ENCODE peak calls at places on chromosomes 1 and 21, in eight cellular contexts. One of them, this sample, is unnamed.
A peak's percentile ranks its signal among the peaks of the same experiment; 100 is the strongest.

GRCh38 chr1:35885961-35886558 is 3.1 kb downstream of the AGO1 start:
- DNase-seq in Right ventricle myocardium inferior: no peak
- DNase-seq in HFFc6: no peak
- DNase-seq in stimulated activated CD8-positive, alpha-beta memory T cell treated with anti-CD3 and anti-CD28 coated beads, Interleukin-4, amount 100 ng/mL, for 1 hour: no peak
- DNase-seq in GM12865: no peak
- DNase-seq in body of pancreas: no peak
- DNase-seq in neuronal stem cell: peak; percentile 91
- DNase-seq in SK-MEL-5: no peak
- DNase-seq in this sample: no peak

GRCh38 chr1:19563336-19564097 is 78.2 kb upstream of the CAPZB start:
- DNase-seq in Right ventricle myocardium inferior: peak; percentile 73
- DNase-seq in HFFc6: peak; percentile 42
- DNase-seq in stimulated activated CD8-positive, alpha-beta memory T cell treated with anti-CD3 and anti-CD28 coated beads, Interleukin-4, amount 100 ng/mL, for 1 hour: no peak
- DNase-seq in GM12865: no peak
- DNase-seq in body of pancreas: peak; percentile 12
- DNase-seq in neuronal stem cell: no peak
- DNase-seq in SK-MEL-5: no peak
- DNase-seq in this sample: peak; percentile 17

GRCh38 chr1:157626099-157626498 is 28.2 kb upstream of the FCRL4 start:
- DNase-seq in Right ventricle myocardium inferior: no peak
- DNase-seq in HFFc6: no peak
- DNase-seq in stimulated activated CD8-positive, alpha-beta memory T cell treated with anti-CD3 and anti-CD28 coated beads, Interleukin-4, amount 100 ng/mL, for 1 hour: no peak
- DNase-seq in GM12865: peak; percentile 71
- DNase-seq in body of pancreas: no peak
- DNase-seq in neuronal stem cell: no peak
- DNase-seq in SK-MEL-5: peak; percentile 35
- DNase-seq in this sample: no peak

GRCh38 chr1:39711359-39712340 is 20.4 kb upstream of the HPCAL4 start:
- DNase-seq in Right ventricle myocardium inferior: no peak
- DNase-seq in HFFc6: no peak
- DNase-seq in stimulated activated CD8-positive, alpha-beta memory T cell treated with anti-CD3 and anti-CD28 coated beads, Interleukin-4, amount 100 ng/mL, for 1 hour: no peak
- DNase-seq in GM12865: no peak
- DNase-seq in body of pancreas: no peak
- DNase-seq in neuronal stem cell: no peak
- DNase-seq in SK-MEL-5: no peak
- DNase-seq in this sample: no peak

GRCh38 chr1:24914226-24915069 is 15.6 kb downstream of the RUNX3 start:
- DNase-seq in Right ventricle myocardium inferior: no peak
- DNase-seq in HFFc6: peak; percentile 25
- DNase-seq in stimulated activated CD8-positive, alpha-beta memory T cell treated with anti-CD3 and anti-CD28 coated beads, Interleukin-4, amount 100 ng/mL, for 1 hour: no peak
- DNase-seq in GM12865: no peak
- DNase-seq in body of pancreas: no peak
- DNase-seq in neuronal stem cell: no peak
- DNase-seq in SK-MEL-5: no peak
- DNase-seq in this sample: no peak

GRCh38 chr21:31103571-31104265 is 65.4 kb upstream of the KRTAP19-8 start:
- DNase-seq in Right ventricle myocardium inferior: no peak
- DNase-seq in HFFc6: no peak
- DNase-seq in stimulated activated CD8-positive, alpha-beta memory T cell treated with anti-CD3 and anti-CD28 coated beads, Interleukin-4, amount 100 ng/mL, for 1 hour: no peak
- DNase-seq in GM12865: no peak
- DNase-seq in body of pancreas: no peak
- DNase-seq in neuronal stem cell: no peak
- DNase-seq in SK-MEL-5: no peak
- DNase-seq in this sample: no peak

GRCh38 chr1:30810416-30811105 is 53.0 kb upstream of the LAPTM5 start:
- DNase-seq in Right ventricle myocardium inferior: peak; percentile 59
- DNase-seq in HFFc6: no peak
- DNase-seq in stimulated activated CD8-positive, alpha-beta memory T cell treated with anti-CD3 and anti-CD28 coated beads, Interleukin-4, amount 100 ng/mL, for 1 hour: no peak
- DNase-seq in GM12865: no peak
- DNase-seq in body of pancreas: no peak
- DNase-seq in neuronal stem cell: no peak
- DNase-seq in SK-MEL-5: no peak
- DNase-seq in this sample: no peak

GRCh38 chr1:167440345-167440744 is 78.0 kb downstream of the CD247 start:
- DNase-seq in Right ventricle myocardium inferior: no peak
- DNase-seq in HFFc6: no peak
- DNase-seq in stimulated activated CD8-positive, alpha-beta memory T cell treated with anti-CD3 and anti-CD28 coated beads, Interleukin-4, amount 100 ng/mL, for 1 hour: no peak
- DNase-seq in GM12865: no peak
- DNase-seq in body of pancreas: no peak
- DNase-seq in neuronal stem cell: no peak
- DNase-seq in SK-MEL-5: no peak
- DNase-seq in this sample: no peak

GRCh38 chr1:183032122-183032921 is 9.1 kb downstream of the LAMC1 start:
- DNase-seq in Right ventricle myocardium inferior: no peak
- DNase-seq in HFFc6: no peak
- DNase-seq in stimulated activated CD8-positive, alpha-beta memory T cell treated with anti-CD3 and anti-CD28 coated beads, Interleukin-4, amount 100 ng/mL, for 1 hour: no peak
- DNase-seq in GM12865: peak; percentile 11
- DNase-seq in body of pancreas: no peak
- DNase-seq in neuronal stem cell: no peak
- DNase-seq in SK-MEL-5: peak; percentile 16
- DNase-seq in this sample: no peak

GRCh38 chr1:236760986-236761385 is 34.1 kb upstream of the MTR start:
- DNase-seq in Right ventricle myocardium inferior: no peak
- DNase-seq in HFFc6: no peak
- DNase-seq in stimulated activated CD8-positive, alpha-beta memory T cell treated with anti-CD3 and anti-CD28 coated beads, Interleukin-4, amount 100 ng/mL, for 1 hour: no peak
- DNase-seq in GM12865: no peak
- DNase-seq in body of pancreas: no peak
- DNase-seq in neuronal stem cell: no peak
- DNase-seq in SK-MEL-5: no peak
- DNase-seq in this sample: no peak

GRCh38 chr21:43665879-43666278 is 6.5 kb downstream of the RRP1B start:
- DNase-seq in Right ventricle myocardium inferior: no peak
- DNase-seq in HFFc6: no peak
- DNase-seq in stimulated activated CD8-positive, alpha-beta memory T cell treated with anti-CD3 and anti-CD28 coated beads, Interleukin-4, amount 100 ng/mL, for 1 hour: no peak
- DNase-seq in GM12865: no peak
- DNase-seq in body of pancreas: no peak
- DNase-seq in neuronal stem cell: no peak
- DNase-seq in SK-MEL-5: no peak
- DNase-seq in this sample: no peak

This sample was measured in hippocampal formation.